ENCODE peak calls at places on chromosomes 6 and 20, in six cellular contexts. J is mesendoderm; B is HL-60; A is stimulated activated CD4-positive, alpha-beta T cell treated with anti-CD3 and anti-CD28 coated beads, Interleukin-4, amount 100 ng/mL, for 24 hours; F is HT1080; Y is NCI-H774. R is an unnamed sample.
A peak's percentile ranks its signal among the peaks of the same experiment; 100 is the strongest.

GRCh38 chr6:91352878-91353277 is 766.0 kb upstream of the MAP3K7 start:
- DNase-seq in Y (no peak), F (no peak), J (no peak), B (no peak), A (no peak), R (no peak)

GRCh38 chr6:14983599-14984296 is 262.1 kb upstream of the JARID2 start:
- DNase-seq in Y (no peak), B (no peak), A (no peak), F (no peak), J (no peak), R (no peak)

GRCh38 chr20:17327185-17327780 is 100.4 kb downstream of the PCSK2 start:
- DNase-seq in B (no peak), Y (no peak), J (no peak), F (no peak), A (no peak), R (no peak)

GRCh38 chr6:83708546-83708969 is 343 bp downstream of the SNAP91 start:
- DNase-seq in A (no peak), J (peak; percentile 45), F (no peak), B (no peak), Y (no peak), R (no peak)

GRCh38 chr6:41984623-41985022 is 43.0 kb upstream of the CCND3 start:
- DNase-seq in B (no peak), J (no peak), F (no peak), Y (peak; percentile 76), A (no peak), R (no peak)

GRCh38 chr6:33856655-33857054 is 52.9 kb upstream of the MLN start:
- DNase-seq in A (peak; percentile 68), Y (no peak), B (peak; percentile 35), F (peak; percentile 17), J (no peak), R (peak; percentile 86)

GRCh38 chr6:160513836-160514235 is 150.2 kb downstream of the LPA start:
- DNase-seq in F (peak; percentile 23), A (no peak), Y (no peak), B (no peak), J (no peak), R (no peak)

GRCh38 chr20:46913329-46914044 is 18.8 kb downstream of the EYA2 start:
- DNase-seq in Y (no peak), B (no peak), A (no peak), F (no peak), J (no peak), R (no peak)

GRCh38 chr6:26311385-26312095 is 53.5 kb upstream of the BTN3A2 start:
- DNase-seq in Y (peak; percentile 68), A (peak; percentile 70), F (peak; percentile 89), J (peak; percentile 95), B (no peak), R (peak; percentile 75)